ENCODE peak calls at places on chromosomes 7 and 10, in eight cellular contexts. H, B, Q, F, D, M, K and T are unnamed samples.

GRCh38 chr10:32957341-32958084 is 517 bp downstream of the ITGB1 start:
- DNase-seq in H (peak), B (peak), Q (peak), F (peak), D (peak), M (no peak), K (peak), T (peak)

GRCh38 chr7:11505471-11505870 is 326.5 kb downstream of the THSD7A start:
- DNase-seq in H (no peak), B (no peak), Q (no peak), F (no peak), D (no peak), M (no peak), K (no peak), T (no peak)

GRCh38 chr10:124004372-124004928 is 88.9 kb downstream of the CHST15 start:
- DNase-seq in H (no peak), B (peak), Q (no peak), F (no peak), D (no peak), M (no peak), K (no peak), T (no peak)

GRCh38 chr7:90759752-90760151 is 163.6 kb downstream of the CDK14 start:
- DNase-seq in H (no peak), B (no peak), Q (no peak), F (no peak), D (no peak), M (no peak), K (no peak), T (no peak)

GRCh38 chr7:13903997-13904396 is 85.5 kb downstream of the ETV1 start:
- DNase-seq in H (no peak), B (no peak), Q (no peak), F (no peak), D (peak), M (no peak), K (no peak), T (no peak)

GRCh38 chr7:34013421-34013820 is 108.1 kb downstream of the BMPER start:
- DNase-seq in H (no peak), B (no peak), Q (no peak), F (no peak), D (peak), M (no peak), K (no peak), T (no peak)

GRCh38 chr7:80499350-80499955 is 12.4 kb downstream of the GNAT3 start:
- DNase-seq in H (no peak), B (no peak), Q (no peak), F (peak), D (peak), M (no peak), K (no peak), T (no peak)

GRCh38 chr10:44809652-44810051 is 101.5 kb upstream of the TMEM72 start:
- DNase-seq in H (no peak), B (no peak), Q (peak), F (peak), D (peak), M (no peak), K (no peak), T (no peak)

GRCh38 chr7:2521341-2521745 is 1.8 kb downstream of the LFNG start:
- DNase-seq in H (no peak), B (no peak), Q (peak), F (no peak), D (no peak), M (no peak), K (no peak), T (no peak)

DNA sequence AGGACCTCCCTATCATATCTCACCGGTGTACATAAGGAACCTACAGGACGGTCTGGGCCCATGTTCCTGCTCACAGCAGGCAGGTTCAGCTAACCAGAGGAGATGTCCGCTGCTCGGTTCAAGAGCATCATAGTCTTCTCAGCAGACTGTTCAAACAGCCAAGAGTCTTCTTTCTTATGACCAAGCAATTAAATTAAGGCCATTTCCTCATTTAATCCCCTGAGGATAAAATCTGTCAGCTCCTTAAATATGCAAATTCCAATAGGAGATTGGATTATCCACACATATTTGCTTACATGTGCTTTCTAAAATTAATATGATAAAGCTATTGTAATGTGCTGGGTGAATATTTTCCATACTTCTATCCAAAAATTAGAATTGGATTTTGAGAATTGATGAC is 59.7 kb downstream of the LMBR1 start:
- DNase-seq in H (no peak), B (no peak), Q (no peak), F (no peak), D (no peak), M (no peak), K (no peak), T (no peak)
- H3K4me2 ChIP-seq in H (no peak), B (no peak), Q (no peak), F (no peak), D (no peak), M (no peak), K (no peak), T (no peak)

GRCh38 chr10:63940277-63940972 is 419.2 kb downstream of the REEP3 start:
- DNase-seq in H (no peak), B (no peak), Q (no peak), F (no peak), D (no peak), M (no peak), K (no peak), T (no peak)

GRCh38 chr10:63930584-63930983 is 409.4 kb downstream of the REEP3 start:
- DNase-seq in H (no peak), B (no peak), Q (no peak), F (no peak), D (no peak), M (no peak), K (no peak), T (no peak)

GRCh38 chr10:63929826-63930467 is 408.7 kb downstream of the REEP3 start:
- DNase-seq in H (no peak), B (no peak), Q (no peak), F (no peak), D (no peak), M (no peak), K (no peak), T (no peak)

GRCh38 chr10:63935705-63936104 is 414.5 kb downstream of the REEP3 start:
- DNase-seq in H (no peak), B (no peak), Q (no peak), F (no peak), D (no peak), M (peak), K (no peak), T (peak)
- H3K4me2 ChIP-seq in H (no peak), B (no peak), Q (no peak), F (no peak), D (no peak), M (no peak), K (no peak), T (no peak)

GRCh38 chr10:112492736-112493135 is 45.7 kb downstream of the VTI1A start:
- DNase-seq in H (no peak), B (no peak), Q (no peak), F (no peak), D (no peak), M (no peak), K (no peak), T (no peak)
- H3K4me2 ChIP-seq in H (no peak), B (no peak), Q (no peak), F (no peak), D (no peak), M (no peak), K (no peak), T (no peak)

GRCh38 chr7:44959956-44960640 is 18.7 kb downstream of the MYO1G start:
- DNase-seq in H (no peak), B (no peak), Q (no peak), F (peak), D (no peak), M (no peak), K (no peak), T (no peak)
- H3K4me2 ChIP-seq in H (peak), B (no peak), Q (no peak), F (no peak), D (no peak), M (no peak), K (no peak), T (no peak)

DNA sequence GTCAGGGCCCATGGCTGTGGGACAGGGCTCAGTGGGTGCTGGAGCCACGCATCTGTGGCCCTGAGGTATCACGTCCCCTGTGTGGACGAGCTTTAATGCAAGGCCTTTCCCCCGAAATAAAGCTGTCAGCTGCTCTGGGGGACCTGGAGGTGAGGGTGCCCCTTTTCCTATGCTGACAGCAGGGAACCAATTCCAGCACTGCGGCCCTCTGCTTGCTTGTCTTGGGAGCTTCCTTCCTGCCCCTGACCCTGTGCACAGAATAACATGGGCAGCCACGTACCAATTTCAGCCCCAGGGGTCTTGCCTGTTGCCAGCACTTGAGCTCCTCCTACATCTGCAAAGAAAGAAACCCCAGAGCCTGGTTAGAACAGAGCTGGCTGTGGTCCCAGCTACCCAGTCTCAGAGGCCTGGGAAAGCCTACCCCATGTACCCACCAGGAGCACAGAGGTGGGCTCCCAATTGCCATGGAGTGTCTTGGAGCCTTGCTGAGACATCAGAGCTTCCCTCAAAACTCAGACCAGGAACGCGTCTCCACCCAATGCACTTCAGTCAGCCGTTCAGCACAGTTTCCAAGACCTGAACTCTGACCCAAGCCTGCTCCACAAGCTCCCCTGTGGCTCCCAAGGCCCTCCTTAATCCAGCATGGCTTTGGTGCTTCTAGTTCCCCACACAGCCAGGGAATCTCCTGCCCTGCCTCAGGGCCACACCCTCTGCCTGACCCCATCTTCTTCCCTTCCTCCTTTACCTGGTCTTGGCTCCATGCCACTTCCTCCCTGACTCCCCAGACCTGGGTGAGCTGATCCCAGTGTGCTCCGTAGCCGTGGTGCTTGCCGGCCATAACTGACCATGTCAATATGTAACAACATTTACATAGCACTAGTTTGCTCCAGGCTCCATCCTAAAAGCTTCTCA is 20.3 kb downstream of the TMEM273 start:
- DNase-seq in H (no peak), B (no peak), Q (no peak), F (no peak), D (no peak), M (no peak), K (no peak), T (no peak)
- H3K4me2 ChIP-seq in H (peak), B (no peak), Q (no peak), F (no peak), D (no peak), M (no peak), K (no peak), T (no peak)

GRCh38 chr10:79147306-79147705 is 78.5 kb downstream of the ZMIZ1 start:
- DNase-seq in H (no peak), B (no peak), Q (no peak), F (no peak), D (no peak), M (no peak), K (no peak), T (no peak)
- H3K4me2 ChIP-seq in H (no peak), B (no peak), Q (no peak), F (no peak), D (no peak), M (no peak), K (no peak), T (no peak)

GRCh38 chr10:116836902-116837513 is 12.3 kb upstream of the ENO4 start:
- DNase-seq in H (peak), B (no peak), Q (no peak), F (no peak), D (no peak), M (no peak), K (no peak), T (no peak)

GRCh38 chr10:116836087-116836486 is 13.2 kb upstream of the ENO4 start:
- DNase-seq in H (peak), B (peak), Q (peak), F (peak), D (no peak), M (no peak), K (no peak), T (no peak)

GRCh38 chr10:116838143-116838725 is 11.1 kb upstream of the ENO4 start:
- DNase-seq in H (no peak), B (no peak), Q (no peak), F (no peak), D (no peak), M (no peak), K (no peak), T (no peak)

GRCh38 chr10:116835658-116836057 is 13.6 kb upstream of the ENO4 start:
- DNase-seq in H (no peak), B (no peak), Q (no peak), F (no peak), D (no peak), M (no peak), K (no peak), T (no peak)

DNA sequence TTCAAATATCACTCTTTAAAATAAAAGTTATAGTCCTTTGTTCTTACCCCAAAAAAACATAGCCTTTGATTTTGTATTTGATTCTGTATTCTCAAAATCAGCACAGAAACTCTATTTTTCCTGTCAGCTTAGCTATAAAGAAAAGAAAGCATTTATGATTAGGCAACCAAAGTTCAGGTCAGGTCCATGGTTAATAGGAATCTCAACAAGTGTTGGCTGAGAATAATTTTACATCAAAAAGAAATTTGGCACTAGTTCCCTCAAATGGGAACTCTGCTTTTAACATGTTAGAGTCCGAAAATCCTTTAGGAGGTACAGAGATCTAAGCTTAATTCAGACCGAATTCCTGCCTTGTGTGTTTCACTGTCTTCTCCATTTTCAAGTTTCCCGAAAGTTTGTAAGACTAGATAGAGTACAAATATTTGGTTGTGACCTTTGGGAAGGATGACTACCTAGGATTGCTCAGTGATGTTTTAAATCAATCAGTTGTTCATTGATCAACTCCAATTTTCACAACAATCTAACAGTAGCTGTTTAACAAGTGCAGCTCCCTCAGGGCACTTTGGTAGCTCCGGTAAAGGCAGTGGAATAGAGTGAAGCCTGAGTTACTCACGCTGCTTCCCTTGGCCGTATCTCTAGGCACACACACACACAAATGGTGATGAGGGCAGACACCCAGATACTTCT is 8.8 kb upstream of the ENO4 start:
- DNase-seq in H (no peak), B (no peak), Q (no peak), F (no peak), D (no peak), M (no peak), K (no peak), T (no peak)
- H3K4me2 ChIP-seq in H (no peak), B (no peak), Q (no peak), F (no peak), D (no peak), M (no peak), K (no peak), T (peak)

GRCh38 chr7:106017657-106018056 is 54.6 kb downstream of the CDHR3 start:
- DNase-seq in H (peak), B (no peak), Q (no peak), F (no peak), D (no peak), M (no peak), K (no peak), T (no peak)

GRCh38 chr7:106018566-106019338 is 55.7 kb downstream of the CDHR3 start:
- DNase-seq in H (peak), B (no peak), Q (no peak), F (no peak), D (no peak), M (no peak), K (no peak), T (no peak)

GRCh38 chr7:106012935-106013439 is 49.9 kb downstream of the CDHR3 start:
- DNase-seq in H (no peak), B (no peak), Q (no peak), F (no peak), D (peak), M (no peak), K (no peak), T (no peak)

GRCh38 chr7:106015586-106016218 is 52.6 kb downstream of the CDHR3 start:
- DNase-seq in H (peak), B (no peak), Q (no peak), F (no peak), D (no peak), M (no peak), K (no peak), T (no peak)

DNA sequence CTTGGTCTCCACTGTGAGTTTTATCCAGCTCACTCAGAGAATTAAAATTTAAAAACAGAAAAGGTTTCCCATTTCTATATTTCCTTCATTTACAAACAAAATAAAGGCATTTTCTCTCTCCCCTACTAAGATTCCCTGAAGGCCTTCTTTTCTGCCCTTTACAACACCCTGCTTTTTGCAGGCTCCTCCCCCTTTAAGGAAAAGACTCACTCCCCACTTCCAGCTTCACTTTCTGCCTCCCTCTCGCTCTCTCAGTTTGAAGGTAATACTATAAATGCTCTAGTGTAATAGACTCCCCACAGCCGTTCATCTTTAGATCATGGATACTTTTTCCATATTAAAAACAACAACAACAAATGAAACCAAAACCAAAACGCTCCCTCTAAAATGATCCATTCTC is 53.3 kb downstream of the CDHR3 start:
- DNase-seq in H (no peak), B (no peak), Q (no peak), F (no peak), D (no peak), M (no peak), K (no peak), T (no peak)
- H3K4me2 ChIP-seq in H (no peak), B (no peak), Q (no peak), F (no peak), D (no peak), M (no peak), K (no peak), T (no peak)